ENCODE peak calls at places on chromosomes 2 and 18, in nine cellular contexts. One of them, this sample, is unnamed.

GRCh38 chr2:17470855-17471641 is 47.2 kb downstream of the RAD51AP2 start:
- DNase-seq in fibroblast of lung: peak
- DNase-seq in foreskin keratinocyte: peak
- DNase-seq in cardiac muscle cell: peak
- DNase-seq in K562: peak
- DNase-seq in A549: peak
- DNase-seq in heart left ventricle: no peak
- DNase-seq in endodermal cell: peak
- DNase-seq in left ventricle myocardium inferior: no peak
- DNase-seq in this sample: no peak

GRCh38 chr2:62200868-62201267 is 5.0 kb downstream of the B3GNT2 start:
- DNase-seq in A549: no peak
- DNase-seq in endodermal cell: no peak
- DNase-seq in heart left ventricle: no peak
- DNase-seq in cardiac muscle cell: no peak
- DNase-seq in fibroblast of lung: no peak
- DNase-seq in left ventricle myocardium inferior: no peak
- DNase-seq in foreskin keratinocyte: no peak
- DNase-seq in K562: no peak
- DNase-seq in this sample: no peak

GRCh38 chr2:190062053-190062452 is 476 bp downstream of the MSTN start:
- DNase-seq in left ventricle myocardium inferior: no peak
- DNase-seq in K562: no peak
- DNase-seq in cardiac muscle cell: no peak
- DNase-seq in fibroblast of lung: no peak
- DNase-seq in foreskin keratinocyte: no peak
- DNase-seq in endodermal cell: no peak
- DNase-seq in heart left ventricle: no peak
- DNase-seq in A549: no peak
- DNase-seq in this sample: no peak

GRCh38 chr18:27461957-27462356 is 276.8 kb upstream of the CHST9 start:
- DNase-seq in K562: peak
- DNase-seq in cardiac muscle cell: no peak
- DNase-seq in foreskin keratinocyte: no peak
- DNase-seq in endodermal cell: no peak
- DNase-seq in heart left ventricle: no peak
- DNase-seq in left ventricle myocardium inferior: no peak
- DNase-seq in fibroblast of lung: no peak
- DNase-seq in A549: no peak
- DNase-seq in this sample: no peak

GRCh38 chr2:126658910-126659613 is 3.1 kb downstream of the GYPC start:
- DNase-seq in endodermal cell: no peak
- DNase-seq in fibroblast of lung: peak
- DNase-seq in A549: no peak
- DNase-seq in left ventricle myocardium inferior: peak
- DNase-seq in K562: no peak
- DNase-seq in foreskin keratinocyte: no peak
- DNase-seq in cardiac muscle cell: peak
- DNase-seq in heart left ventricle: peak
- DNase-seq in this sample: no peak

GRCh38 chr2:181431674-181432073 is 25.5 kb upstream of the ITGA4 start:
- DNase-seq in K562: no peak
- DNase-seq in left ventricle myocardium inferior: no peak
- DNase-seq in A549: no peak
- DNase-seq in fibroblast of lung: no peak
- DNase-seq in heart left ventricle: no peak
- DNase-seq in endodermal cell: no peak
- DNase-seq in cardiac muscle cell: no peak
- DNase-seq in foreskin keratinocyte: no peak
- DNase-seq in this sample: no peak

GRCh38 chr2:48719480-48720177 is 35.9 kb downstream of the LHCGR start:
- DNase-seq in heart left ventricle: no peak
- DNase-seq in endodermal cell: no peak
- DNase-seq in A549: no peak
- DNase-seq in foreskin keratinocyte: no peak
- DNase-seq in fibroblast of lung: peak
- DNase-seq in cardiac muscle cell: no peak
- DNase-seq in K562: no peak
- DNase-seq in left ventricle myocardium inferior: no peak
- DNase-seq in this sample: no peak

GRCh38 chr2:155547571-155547970 is 785.0 kb downstream of the NR4A2 start:
- DNase-seq in heart left ventricle: no peak
- DNase-seq in endodermal cell: no peak
- DNase-seq in K562: no peak
- DNase-seq in fibroblast of lung: no peak
- DNase-seq in A549: no peak
- DNase-seq in cardiac muscle cell: no peak
- DNase-seq in foreskin keratinocyte: no peak
- DNase-seq in left ventricle myocardium inferior: no peak
- DNase-seq in this sample: no peak

GRCh38 chr18:49652841-49653240 is 91.0 kb downstream of the LIPG start:
- DNase-seq in left ventricle myocardium inferior: no peak
- DNase-seq in cardiac muscle cell: peak
- DNase-seq in K562: no peak
- DNase-seq in endodermal cell: peak
- DNase-seq in heart left ventricle: no peak
- DNase-seq in A549: no peak
- DNase-seq in fibroblast of lung: no peak
- DNase-seq in foreskin keratinocyte: no peak
- DNase-seq in this sample: no peak

GRCh38 chr2:60460577-60461420 is 92.7 kb downstream of the BCL11A start:
- DNase-seq in fibroblast of lung: no peak
- DNase-seq in foreskin keratinocyte: no peak
- DNase-seq in left ventricle myocardium inferior: no peak
- DNase-seq in cardiac muscle cell: no peak
- DNase-seq in heart left ventricle: no peak
- DNase-seq in A549: no peak
- DNase-seq in K562: no peak
- DNase-seq in endodermal cell: no peak
- DNase-seq in this sample: no peak

GRCh38 chr18:57025525-57025924 is 121.4 kb upstream of the BOD1L2 start:
- DNase-seq in foreskin keratinocyte: no peak
- DNase-seq in left ventricle myocardium inferior: no peak
- DNase-seq in A549: no peak
- DNase-seq in cardiac muscle cell: no peak
- DNase-seq in fibroblast of lung: peak
- DNase-seq in endodermal cell: peak
- DNase-seq in heart left ventricle: no peak
- DNase-seq in K562: no peak
- DNase-seq in this sample: no peak

GRCh38 chr2:224934542-224935188 is 107.6 kb downstream of the DOCK10 start:
- DNase-seq in foreskin keratinocyte: no peak
- DNase-seq in K562: no peak
- DNase-seq in fibroblast of lung: peak
- DNase-seq in left ventricle myocardium inferior: no peak
- DNase-seq in endodermal cell: peak
- DNase-seq in heart left ventricle: no peak
- DNase-seq in A549: no peak
- DNase-seq in cardiac muscle cell: no peak
- DNase-seq in this sample: no peak

GRCh38 chr2:192413812-192414424 is 219.2 kb upstream of the TMEFF2 start:
- DNase-seq in endodermal cell: no peak
- DNase-seq in cardiac muscle cell: no peak
- DNase-seq in heart left ventricle: no peak
- DNase-seq in A549: no peak
- DNase-seq in fibroblast of lung: no peak
- DNase-seq in K562: no peak
- DNase-seq in foreskin keratinocyte: no peak
- DNase-seq in left ventricle myocardium inferior: peak
- DNase-seq in this sample: no peak

GRCh38 chr2:143219266-143219665 is 90.0 kb downstream of the ARHGAP15 start:
- DNase-seq in fibroblast of lung: no peak
- DNase-seq in foreskin keratinocyte: no peak
- DNase-seq in K562: no peak
- DNase-seq in left ventricle myocardium inferior: no peak
- DNase-seq in endodermal cell: no peak
- DNase-seq in A549: no peak
- DNase-seq in heart left ventricle: no peak
- DNase-seq in cardiac muscle cell: no peak
- DNase-seq in this sample: no peak

GRCh38 chr18:22346968-22347611 is 70.6 kb downstream of the CTAGE1 start:
- DNase-seq in cardiac muscle cell: peak
- DNase-seq in endodermal cell: peak
- DNase-seq in K562: no peak
- DNase-seq in left ventricle myocardium inferior: peak
- DNase-seq in heart left ventricle: peak
- DNase-seq in foreskin keratinocyte: no peak
- DNase-seq in fibroblast of lung: peak
- DNase-seq in A549: no peak
- DNase-seq in this sample: no peak

DNA sequence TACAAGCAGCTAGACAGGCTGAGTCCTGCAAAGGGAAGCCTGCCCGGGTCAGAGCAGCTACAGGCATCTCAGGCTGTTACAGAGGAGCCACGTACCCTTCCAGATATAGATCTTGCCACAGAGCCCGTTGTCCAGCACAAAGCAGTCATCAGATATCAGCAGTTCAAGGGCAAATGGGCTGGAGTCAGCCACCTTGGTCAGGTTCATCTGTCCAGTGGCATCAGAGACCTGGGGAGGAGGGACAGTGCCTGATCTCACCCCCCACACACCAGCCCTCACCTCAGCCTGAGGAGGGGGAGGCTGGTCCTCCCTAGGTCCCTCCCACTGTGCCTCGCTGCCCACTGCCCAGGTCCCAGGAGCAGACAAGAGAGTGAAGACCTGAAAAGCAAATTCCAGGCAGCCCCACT is 12.2 kb downstream of the CAPG start:
- DNase-seq in A549: no peak
- DNase-seq in endodermal cell: no peak
- DNase-seq in K562: no peak
- DNase-seq in left ventricle myocardium inferior: no peak
- DNase-seq in cardiac muscle cell: no peak
- DNase-seq in heart left ventricle: no peak
- DNase-seq in foreskin keratinocyte: no peak
- DNase-seq in fibroblast of lung: no peak
- DNase-seq in this sample: no peak
- H3K27ac ChIP-seq in A549: no peak
- H3K27ac ChIP-seq in endodermal cell: no peak
- H3K27ac ChIP-seq in K562: no peak
- H3K27ac ChIP-seq in left ventricle myocardium inferior: no peak
- H3K27ac ChIP-seq in cardiac muscle cell: no peak
- H3K27ac ChIP-seq in heart left ventricle: no peak
- H3K27ac ChIP-seq in foreskin keratinocyte: no peak
- H3K27ac ChIP-seq in fibroblast of lung: no peak
- H3K27ac ChIP-seq in this sample: peak

GRCh38 chr2:187573722-187574121 is 19.5 kb upstream of the TFPI start:
- DNase-seq in left ventricle myocardium inferior: no peak
- DNase-seq in heart left ventricle: no peak
- DNase-seq in cardiac muscle cell: no peak
- DNase-seq in K562: no peak
- DNase-seq in endodermal cell: no peak
- DNase-seq in fibroblast of lung: no peak
- DNase-seq in A549: no peak
- DNase-seq in foreskin keratinocyte: no peak
- DNase-seq in this sample: no peak

GRCh38 chr2:187575081-187576067 is 21.1 kb upstream of the TFPI start:
- DNase-seq in endodermal cell: no peak
- DNase-seq in heart left ventricle: no peak
- DNase-seq in K562: no peak
- DNase-seq in cardiac muscle cell: no peak
- DNase-seq in A549: no peak
- DNase-seq in fibroblast of lung: peak
- DNase-seq in left ventricle myocardium inferior: no peak
- DNase-seq in foreskin keratinocyte: no peak
- DNase-seq in this sample: no peak

GRCh38 chr2:187580462-187581124 is 26.4 kb upstream of the TFPI start:
- DNase-seq in fibroblast of lung: peak
- DNase-seq in heart left ventricle: no peak
- DNase-seq in cardiac muscle cell: peak
- DNase-seq in K562: peak
- DNase-seq in A549: peak
- DNase-seq in foreskin keratinocyte: no peak
- DNase-seq in left ventricle myocardium inferior: no peak
- DNase-seq in endodermal cell: no peak
- DNase-seq in this sample: peak

GRCh38 chr2:187576906-187577305 is 22.7 kb upstream of the TFPI start:
- DNase-seq in K562: no peak
- DNase-seq in foreskin keratinocyte: no peak
- DNase-seq in endodermal cell: no peak
- DNase-seq in left ventricle myocardium inferior: no peak
- DNase-seq in cardiac muscle cell: no peak
- DNase-seq in A549: no peak
- DNase-seq in heart left ventricle: no peak
- DNase-seq in fibroblast of lung: peak
- DNase-seq in this sample: no peak

DNA sequence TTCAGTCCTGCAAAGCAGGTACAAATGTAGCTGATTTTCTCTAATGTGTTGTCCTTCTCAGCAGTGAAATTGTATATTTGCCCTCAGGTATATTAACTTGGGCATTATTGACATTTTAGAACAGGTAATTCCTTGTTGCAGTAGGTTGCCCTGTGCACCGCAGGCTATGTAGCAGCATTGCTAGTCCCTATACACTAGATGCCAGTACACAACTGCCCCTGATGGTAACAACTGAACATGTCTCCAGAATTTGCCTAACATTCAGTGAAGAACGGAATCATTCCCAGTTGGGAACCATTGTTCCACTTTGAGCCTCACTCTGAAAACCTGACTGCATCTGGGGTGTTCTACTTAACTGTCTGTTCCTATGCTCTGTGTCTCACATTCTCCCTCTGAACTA is 23.1 kb upstream of the TFPI start:
- DNase-seq in foreskin keratinocyte: no peak
- DNase-seq in heart left ventricle: no peak
- DNase-seq in K562: no peak
- DNase-seq in endodermal cell: no peak
- DNase-seq in left ventricle myocardium inferior: no peak
- DNase-seq in cardiac muscle cell: peak
- DNase-seq in A549: no peak
- DNase-seq in fibroblast of lung: no peak
- DNase-seq in this sample: no peak
- TF ChIP-seq CTCF in foreskin keratinocyte: no peak
- TF ChIP-seq CTCF in heart left ventricle: no peak
- TF ChIP-seq CTCF in K562: no peak
- TF ChIP-seq CTCF in endodermal cell: peak
- TF ChIP-seq CTCF in left ventricle myocardium inferior: no peak
- TF ChIP-seq CTCF in cardiac muscle cell: peak
- TF ChIP-seq CTCF in A549: peak
- TF ChIP-seq CTCF in fibroblast of lung: peak
- TF ChIP-seq CTCF in this sample: no peak

DNA sequence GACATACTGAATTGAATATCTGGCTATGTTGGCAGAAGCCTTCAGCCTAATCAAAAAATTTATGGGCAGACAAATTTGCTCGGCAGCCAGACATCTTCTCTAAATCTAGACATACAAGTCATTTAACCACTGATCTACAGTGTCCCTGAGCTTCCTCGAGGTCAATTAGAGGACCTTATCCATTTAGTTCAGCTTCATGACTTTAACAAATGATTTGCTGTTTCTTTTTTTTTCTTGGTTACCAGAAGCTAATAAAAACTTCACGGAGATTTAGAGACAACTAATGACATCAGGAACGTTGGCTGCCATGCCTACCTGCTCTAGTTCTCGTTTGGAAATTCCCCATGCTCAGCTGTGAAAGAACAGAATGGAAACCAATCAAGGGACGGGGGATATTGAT is 223.8 kb downstream of the BCL2 start:
- DNase-seq in endodermal cell: no peak
- DNase-seq in left ventricle myocardium inferior: no peak
- DNase-seq in foreskin keratinocyte: no peak
- DNase-seq in K562: no peak
- DNase-seq in heart left ventricle: no peak
- DNase-seq in fibroblast of lung: no peak
- DNase-seq in A549: no peak
- DNase-seq in cardiac muscle cell: no peak
- DNase-seq in this sample: no peak
- H3K27ac ChIP-seq in endodermal cell: no peak
- H3K27ac ChIP-seq in left ventricle myocardium inferior: no peak
- H3K27ac ChIP-seq in foreskin keratinocyte: no peak
- H3K27ac ChIP-seq in K562: no peak
- H3K27ac ChIP-seq in heart left ventricle: no peak
- H3K27ac ChIP-seq in fibroblast of lung: no peak
- H3K27ac ChIP-seq in A549: no peak
- H3K27ac ChIP-seq in cardiac muscle cell: no peak
- H3K27ac ChIP-seq in this sample: no peak

GRCh38 chr2:15799432-15799827 is 140.9 kb upstream of the MYCN start:
- DNase-seq in endodermal cell: no peak
- DNase-seq in fibroblast of lung: no peak
- DNase-seq in heart left ventricle: no peak
- DNase-seq in foreskin keratinocyte: peak
- DNase-seq in left ventricle myocardium inferior: no peak
- DNase-seq in A549: no peak
- DNase-seq in K562: no peak
- DNase-seq in cardiac muscle cell: no peak
- DNase-seq in this sample: peak
- TF ChIP-seq CTCF in endodermal cell: no peak
- TF ChIP-seq CTCF in fibroblast of lung: no peak
- TF ChIP-seq CTCF in heart left ventricle: no peak
- TF ChIP-seq CTCF in foreskin keratinocyte: no peak
- TF ChIP-seq CTCF in left ventricle myocardium inferior: no peak
- TF ChIP-seq CTCF in A549: no peak
- TF ChIP-seq CTCF in K562: no peak
- TF ChIP-seq CTCF in cardiac muscle cell: no peak
- TF ChIP-seq CTCF in this sample: no peak